ENCODE peak calls at places on chromosomes 4 and X, in five cellular contexts. One of them, this sample, is unnamed.

GRCh38 chr4:146638801-146639351 is at the start of gene POU4F2:
- DNase-seq in colonic mucosa: no peak
- DNase-seq in Karpas-422: no peak
- DNase-seq in fibroblast of lung: peak
- DNase-seq in K562: no peak
- DNase-seq in this sample: no peak

GRCh38 chrX:22073928-22074327 is 41.8 kb downstream of the PHEX start:
- DNase-seq in K562: no peak
- DNase-seq in Karpas-422: no peak
- DNase-seq in fibroblast of lung: no peak
- DNase-seq in colonic mucosa: no peak
- DNase-seq in this sample: no peak

GRCh38 chr4:37054670-37055069 is 189.9 kb upstream of the NWD2 start:
- DNase-seq in colonic mucosa: no peak
- DNase-seq in fibroblast of lung: no peak
- DNase-seq in K562: no peak
- DNase-seq in Karpas-422: no peak
- DNase-seq in this sample: no peak

GRCh38 chr4:58749206-58749605 is 1639.0 kb upstream of the IGFBP7 start:
- DNase-seq in colonic mucosa: peak
- DNase-seq in fibroblast of lung: no peak
- DNase-seq in Karpas-422: no peak
- DNase-seq in K562: no peak
- DNase-seq in this sample: no peak

GRCh38 chrX:110006826-110007375 is 4.0 kb downstream of the TMEM164 start:
- DNase-seq in fibroblast of lung: no peak
- DNase-seq in Karpas-422: no peak
- DNase-seq in colonic mucosa: no peak
- DNase-seq in K562: no peak
- DNase-seq in this sample: no peak

GRCh38 chr4:113869743-113870375 is 108.3 kb upstream of the CAMK2D start:
- DNase-seq in fibroblast of lung: peak
- DNase-seq in K562: no peak
- DNase-seq in Karpas-422: no peak
- DNase-seq in colonic mucosa: no peak
- DNase-seq in this sample: no peak

GRCh38 chr4:144399927-144400326 is 246.0 kb upstream of the HHIP start:
- DNase-seq in colonic mucosa: no peak
- DNase-seq in Karpas-422: no peak
- DNase-seq in K562: no peak
- DNase-seq in fibroblast of lung: peak
- DNase-seq in this sample: peak

GRCh38 chr4:154973636-154974035 is 192.6 kb downstream of the RBM46 start:
- DNase-seq in colonic mucosa: no peak
- DNase-seq in Karpas-422: no peak
- DNase-seq in K562: no peak
- DNase-seq in fibroblast of lung: no peak
- DNase-seq in this sample: no peak

GRCh38 chr4:52588771-52589591 is 70.1 kb downstream of the USP46 start:
- DNase-seq in colonic mucosa: no peak
- DNase-seq in Karpas-422: no peak
- DNase-seq in fibroblast of lung: peak
- DNase-seq in K562: no peak
- DNase-seq in this sample: no peak

GRCh38 chrX:45710081-45710801 is 509.6 kb upstream of the DIPK2B start:
- DNase-seq in colonic mucosa: no peak
- DNase-seq in fibroblast of lung: peak
- DNase-seq in Karpas-422: no peak
- DNase-seq in K562: no peak
- DNase-seq in this sample: peak

GRCh38 chrX:56986138-56986537 is 9.2 kb downstream of the SPIN3 start:
- DNase-seq in Karpas-422: no peak
- DNase-seq in fibroblast of lung: no peak
- DNase-seq in K562: no peak
- DNase-seq in colonic mucosa: no peak
- DNase-seq in this sample: no peak

GRCh38 chrX:13345037-13345436 is 25.2 kb upstream of the ATXN3L start:
- DNase-seq in colonic mucosa: no peak
- DNase-seq in K562: no peak
- DNase-seq in Karpas-422: no peak
- DNase-seq in fibroblast of lung: no peak
- DNase-seq in this sample: no peak

GRCh38 chr4:36244257-36245084 is at the start of gene ARAP2:
- DNase-seq in colonic mucosa: peak
- DNase-seq in fibroblast of lung: peak
- DNase-seq in K562: peak
- DNase-seq in Karpas-422: peak
- DNase-seq in this sample: no peak

GRCh38 chrX:21166302-21166982 is 207.8 kb upstream of the CNKSR2 start:
- DNase-seq in colonic mucosa: no peak
- DNase-seq in fibroblast of lung: peak
- DNase-seq in K562: no peak
- DNase-seq in Karpas-422: no peak
- DNase-seq in this sample: no peak

GRCh38 chr4:48752726-48753125 is 27.4 kb downstream of the FRYL start:
- DNase-seq in Karpas-422: no peak
- DNase-seq in fibroblast of lung: peak
- DNase-seq in K562: no peak
- DNase-seq in colonic mucosa: no peak
- DNase-seq in this sample: no peak

GRCh38 chr4:89558147-89558546 is 250.5 kb upstream of the GPRIN3 start:
- DNase-seq in K562: no peak
- DNase-seq in Karpas-422: peak
- DNase-seq in colonic mucosa: no peak
- DNase-seq in fibroblast of lung: no peak
- DNase-seq in this sample: no peak

GRCh38 chr4:89562715-89563114 is 255.1 kb upstream of the GPRIN3 start:
- DNase-seq in fibroblast of lung: no peak
- DNase-seq in K562: no peak
- DNase-seq in colonic mucosa: no peak
- DNase-seq in Karpas-422: no peak
- DNase-seq in this sample: no peak

GRCh38 chr4:89561051-89561450 is 253.5 kb upstream of the GPRIN3 start:
- DNase-seq in fibroblast of lung: no peak
- DNase-seq in K562: no peak
- DNase-seq in Karpas-422: no peak
- DNase-seq in colonic mucosa: no peak
- DNase-seq in this sample: no peak

GRCh38 chr4:89567936-89568335 is 260.3 kb upstream of the GPRIN3 start:
- DNase-seq in fibroblast of lung: no peak
- DNase-seq in Karpas-422: no peak
- DNase-seq in K562: no peak
- DNase-seq in colonic mucosa: no peak
- DNase-seq in this sample: no peak

GRCh38 chr4:89563431-89563830 is 255.8 kb upstream of the GPRIN3 start:
- DNase-seq in Karpas-422: no peak
- DNase-seq in fibroblast of lung: no peak
- DNase-seq in K562: no peak
- DNase-seq in colonic mucosa: no peak
- DNase-seq in this sample: no peak
- H3K9ac ChIP-seq in Karpas-422: no peak
- H3K9ac ChIP-seq in fibroblast of lung: no peak
- H3K9ac ChIP-seq in K562: no peak
- H3K9ac ChIP-seq in colonic mucosa: no peak
- H3K9ac ChIP-seq in this sample: no peak

GRCh38 chr4:1164956-1165545 is 7.3 kb downstream of the SPON2 start:
- DNase-seq in fibroblast of lung: no peak
- DNase-seq in colonic mucosa: no peak
- DNase-seq in K562: no peak
- DNase-seq in Karpas-422: no peak
- DNase-seq in this sample: no peak

GRCh38 chr4:1167244-1167949 is 5.0 kb downstream of the SPON2 start:
- DNase-seq in colonic mucosa: peak
- DNase-seq in fibroblast of lung: peak
- DNase-seq in Karpas-422: peak
- DNase-seq in K562: peak
- DNase-seq in this sample: peak

GRCh38 chr4:1164444-1164843 is 7.9 kb downstream of the SPON2 start:
- DNase-seq in fibroblast of lung: no peak
- DNase-seq in Karpas-422: peak
- DNase-seq in colonic mucosa: no peak
- DNase-seq in K562: no peak
- DNase-seq in this sample: no peak

GRCh38 chr4:1168291-1169031 is 3.9 kb downstream of the SPON2 start:
- DNase-seq in K562: no peak
- DNase-seq in colonic mucosa: no peak
- DNase-seq in Karpas-422: no peak
- DNase-seq in fibroblast of lung: no peak
- DNase-seq in this sample: no peak

DNA sequence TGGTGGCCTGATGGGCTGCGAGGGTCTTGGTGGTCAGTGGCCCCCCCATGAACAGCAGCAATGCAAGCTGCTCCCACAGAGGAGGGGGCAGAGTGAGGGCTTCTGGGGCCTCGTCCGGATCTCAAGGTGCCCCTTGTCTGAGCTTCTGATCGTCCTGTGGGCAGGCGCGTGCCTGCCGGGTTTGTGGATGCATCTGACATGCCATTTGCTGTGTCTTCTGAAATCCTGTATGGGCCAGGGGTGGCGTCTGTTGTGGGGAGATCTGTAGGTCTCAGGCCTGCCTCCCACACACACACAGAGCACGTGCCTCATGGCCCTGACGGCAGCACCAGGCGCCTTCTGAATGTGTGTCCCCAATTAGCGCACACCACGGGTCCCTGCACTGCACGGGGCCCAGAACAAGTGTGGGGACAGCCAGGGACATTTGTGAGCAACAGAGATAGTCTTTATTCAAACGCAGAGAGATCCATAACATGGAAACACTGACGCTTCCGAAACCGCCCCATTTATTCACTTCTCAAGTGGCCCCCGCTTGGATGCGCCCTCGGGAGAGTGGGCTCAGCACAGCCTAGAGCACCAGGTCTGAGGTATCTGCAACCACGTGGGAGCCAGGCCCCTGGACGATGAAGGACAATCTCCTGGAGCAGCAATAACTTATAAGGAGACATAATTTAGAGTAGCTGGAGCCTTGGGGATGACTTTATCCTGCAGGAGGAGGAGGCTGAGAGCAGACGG is 5.7 kb downstream of the SPON2 start:
- DNase-seq in Karpas-422: peak
- DNase-seq in colonic mucosa: no peak
- DNase-seq in K562: no peak
- DNase-seq in fibroblast of lung: no peak
- DNase-seq in this sample: no peak
- H3K4me3 ChIP-seq in Karpas-422: peak
- H3K4me3 ChIP-seq in colonic mucosa: peak
- H3K4me3 ChIP-seq in K562: peak
- H3K4me3 ChIP-seq in fibroblast of lung: no peak
- H3K4me3 ChIP-seq in this sample: peak

GRCh38 chr4:82900016-82900334 is 560 bp upstream of the THAP9 start:
- DNase-seq in colonic mucosa: no peak
- DNase-seq in fibroblast of lung: peak
- DNase-seq in Karpas-422: peak
- DNase-seq in K562: no peak
- DNase-seq in this sample: no peak

GRCh38 chr4:82900335-82901128 is at the start of gene THAP9:
- DNase-seq in K562: peak
- DNase-seq in colonic mucosa: peak
- DNase-seq in Karpas-422: peak
- DNase-seq in fibroblast of lung: peak
- DNase-seq in this sample: peak

GRCh38 chr4:82896755-82897154 is 3.8 kb upstream of the THAP9 start:
- DNase-seq in Karpas-422: no peak
- DNase-seq in fibroblast of lung: no peak
- DNase-seq in colonic mucosa: no peak
- DNase-seq in K562: no peak
- DNase-seq in this sample: no peak

GRCh38 chr4:82899339-82899738 is 1.2 kb upstream of the THAP9 start:
- DNase-seq in fibroblast of lung: no peak
- DNase-seq in Karpas-422: peak
- DNase-seq in K562: no peak
- DNase-seq in colonic mucosa: no peak
- DNase-seq in this sample: no peak

DNA sequence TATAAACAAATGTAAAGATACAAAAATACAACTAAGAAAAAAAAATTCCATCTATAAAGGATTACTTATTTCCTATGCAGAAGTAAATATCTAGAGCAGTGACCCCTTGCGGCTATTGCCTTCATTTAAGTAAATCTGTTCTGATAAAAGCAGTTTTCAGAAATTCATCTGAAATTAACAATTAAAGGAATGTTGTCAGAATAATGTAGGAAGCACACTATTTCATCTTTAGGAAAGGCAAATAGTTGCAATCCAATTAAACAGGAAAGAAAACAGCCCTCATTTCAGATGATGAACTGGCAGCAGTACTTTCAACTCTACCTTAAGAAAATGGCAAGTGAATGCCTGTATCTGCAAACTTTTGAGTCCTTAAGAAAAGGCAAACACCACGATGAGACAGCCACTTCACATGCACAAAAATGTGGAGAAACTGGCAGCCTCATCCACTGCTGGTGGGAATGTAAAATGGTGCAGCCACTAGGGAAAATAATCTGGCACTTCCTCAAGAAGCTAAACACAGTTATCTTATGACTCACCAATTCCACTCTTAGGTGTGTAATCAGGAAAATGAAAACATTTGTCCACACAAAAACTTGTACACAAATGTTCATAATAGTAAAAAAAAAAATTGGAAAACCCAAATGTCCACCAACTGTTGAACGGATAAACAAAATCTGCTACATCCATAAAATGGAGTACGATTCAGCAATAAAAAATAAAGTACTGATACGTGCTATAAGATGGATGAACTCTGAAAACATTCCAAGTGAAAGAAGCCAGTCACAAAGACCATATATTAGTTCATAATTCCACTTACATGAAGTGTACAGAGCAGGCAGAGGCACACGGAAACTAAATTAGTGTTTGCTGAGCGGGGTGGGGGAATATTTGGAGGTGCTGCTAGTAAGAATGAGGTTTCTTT is 2.0 kb upstream of the THAP9 start:
- DNase-seq in Karpas-422: no peak
- DNase-seq in fibroblast of lung: peak
- DNase-seq in K562: no peak
- DNase-seq in colonic mucosa: peak
- DNase-seq in this sample: no peak
- H3K9ac ChIP-seq in Karpas-422: peak
- H3K9ac ChIP-seq in fibroblast of lung: peak
- H3K9ac ChIP-seq in K562: no peak
- H3K9ac ChIP-seq in colonic mucosa: no peak
- H3K9ac ChIP-seq in this sample: peak

DNA sequence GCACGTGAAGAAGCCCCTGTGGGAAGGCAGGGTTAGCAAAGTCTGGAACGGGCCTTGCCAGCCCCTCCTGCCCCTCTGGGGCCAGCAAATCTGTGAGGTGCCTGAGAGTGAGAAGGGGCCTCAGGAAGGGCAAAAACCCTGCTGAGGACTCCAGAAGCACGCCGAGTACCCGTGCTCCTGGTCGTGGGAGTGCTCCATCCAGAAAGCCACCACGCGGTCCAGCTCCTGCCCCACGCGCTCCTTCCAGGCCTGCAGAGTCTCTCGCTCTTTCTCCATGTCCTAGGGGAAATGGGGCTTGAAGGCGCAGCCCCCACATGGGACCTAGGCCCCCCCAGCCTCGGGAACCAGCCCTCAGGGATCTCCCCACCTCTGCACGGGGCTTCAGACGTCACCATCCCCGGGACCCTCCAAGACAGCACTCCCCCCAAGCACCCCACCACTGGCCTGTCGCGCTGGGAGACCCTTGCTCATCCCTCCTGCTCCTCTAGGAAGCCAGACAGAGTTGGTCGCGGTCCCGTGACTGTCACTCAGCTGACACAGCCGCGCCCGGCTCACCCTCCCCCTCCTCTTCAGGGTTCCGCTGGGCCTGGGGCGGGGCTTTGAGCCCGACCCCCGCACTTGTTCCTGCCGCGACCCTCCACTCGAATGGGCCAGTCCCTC is at the start of gene RENBP:
- DNase-seq in Karpas-422: no peak
- DNase-seq in colonic mucosa: no peak
- DNase-seq in fibroblast of lung: no peak
- DNase-seq in K562: peak
- DNase-seq in this sample: no peak
- H3K4me3 ChIP-seq in Karpas-422: no peak
- H3K4me3 ChIP-seq in colonic mucosa: peak
- H3K4me3 ChIP-seq in fibroblast of lung: no peak
- H3K4me3 ChIP-seq in K562: peak
- H3K4me3 ChIP-seq in this sample: no peak

This sample was measured in keratinocyte.